ENCODE peak calls at places on chromosomes 12 and 14, in six cellular contexts. One of them, this sample, is unnamed.

GRCh38 chr14:103347091-103347815 is 13.2 kb downstream of the EIF5 start:
- DNase-seq in H1: no peak
- DNase-seq in nephron progenitor cell: no peak
- DNase-seq in epithelial cell of esophagus: no peak
- DNase-seq in heart left ventricle: no peak
- DNase-seq in lung: no peak
- DNase-seq in this sample: no peak

GRCh38 chr14:77498120-77498979 is at the start of gene ISM2:
- DNase-seq in epithelial cell of esophagus: peak
- DNase-seq in nephron progenitor cell: peak
- DNase-seq in lung: no peak
- DNase-seq in H1: no peak
- DNase-seq in heart left ventricle: peak
- DNase-seq in this sample: no peak

GRCh38 chr12:26658991-26659390 is 174.0 kb downstream of the ITPR2 start:
- DNase-seq in nephron progenitor cell: no peak
- DNase-seq in epithelial cell of esophagus: no peak
- DNase-seq in H1: no peak
- DNase-seq in heart left ventricle: no peak
- DNase-seq in lung: no peak
- DNase-seq in this sample: no peak

GRCh38 chr12:9646794-9647622 is 22.5 kb upstream of the CLEC2D start:
- DNase-seq in epithelial cell of esophagus: peak
- DNase-seq in nephron progenitor cell: peak
- DNase-seq in H1: no peak
- DNase-seq in heart left ventricle: no peak
- DNase-seq in lung: no peak
- DNase-seq in this sample: peak

GRCh38 chr12:119730381-119730780 is 62.4 kb downstream of the PRKAB1 start:
- DNase-seq in epithelial cell of esophagus: no peak
- DNase-seq in lung: no peak
- DNase-seq in nephron progenitor cell: no peak
- DNase-seq in heart left ventricle: no peak
- DNase-seq in H1: no peak
- DNase-seq in this sample: no peak

GRCh38 chr14:103002578-103003350 is 54.6 kb downstream of the CDC42BPB start:
- DNase-seq in epithelial cell of esophagus: no peak
- DNase-seq in H1: no peak
- DNase-seq in nephron progenitor cell: no peak
- DNase-seq in heart left ventricle: peak
- DNase-seq in lung: no peak
- DNase-seq in this sample: no peak

GRCh38 chr14:63457498-63457897 is 85.7 kb downstream of the PPP2R5E start:
- DNase-seq in lung: no peak
- DNase-seq in H1: no peak
- DNase-seq in epithelial cell of esophagus: no peak
- DNase-seq in nephron progenitor cell: peak
- DNase-seq in heart left ventricle: no peak
- DNase-seq in this sample: no peak

GRCh38 chr14:61568572-61569011 is 126.7 kb upstream of the HIF1A start:
- DNase-seq in epithelial cell of esophagus: peak
- DNase-seq in nephron progenitor cell: peak
- DNase-seq in lung: no peak
- DNase-seq in H1: no peak
- DNase-seq in heart left ventricle: peak
- DNase-seq in this sample: no peak

GRCh38 chr14:103311171-103311997 is 22.7 kb upstream of the EIF5 start:
- DNase-seq in epithelial cell of esophagus: no peak
- DNase-seq in nephron progenitor cell: no peak
- DNase-seq in H1: no peak
- DNase-seq in lung: no peak
- DNase-seq in heart left ventricle: no peak
- DNase-seq in this sample: no peak

GRCh38 chr14:100832311-100832960 is 6.5 kb downstream of the MEG3 start:
- DNase-seq in epithelial cell of esophagus: no peak
- DNase-seq in H1: no peak
- DNase-seq in nephron progenitor cell: no peak
- DNase-seq in lung: no peak
- DNase-seq in heart left ventricle: peak
- DNase-seq in this sample: no peak

GRCh38 chr14:106845286-106846087 is 1319.1 kb downstream of the TMEM121 start:
- DNase-seq in nephron progenitor cell: no peak
- DNase-seq in H1: no peak
- DNase-seq in lung: peak
- DNase-seq in epithelial cell of esophagus: no peak
- DNase-seq in heart left ventricle: no peak
- DNase-seq in this sample: peak

GRCh38 chr12:104213952-104214351 is 1.6 kb upstream of the TXNRD1 start:
- DNase-seq in epithelial cell of esophagus: no peak
- DNase-seq in H1: no peak
- DNase-seq in nephron progenitor cell: no peak
- DNase-seq in lung: no peak
- DNase-seq in heart left ventricle: no peak
- DNase-seq in this sample: no peak

GRCh38 chr14:100219126-100219785 is 19.7 kb upstream of the YY1 start:
- DNase-seq in lung: no peak
- DNase-seq in nephron progenitor cell: no peak
- DNase-seq in H1: no peak
- DNase-seq in epithelial cell of esophagus: no peak
- DNase-seq in heart left ventricle: no peak
- DNase-seq in this sample: no peak

GRCh38 chr14:99267871-99268775 is 3.9 kb downstream of the BCL11B start:
- DNase-seq in nephron progenitor cell: no peak
- DNase-seq in epithelial cell of esophagus: no peak
- DNase-seq in H1: no peak
- DNase-seq in lung: no peak
- DNase-seq in heart left ventricle: no peak
- DNase-seq in this sample: no peak

GRCh38 chr12:124294686-124295315 is at the start of gene RFLNA:
- DNase-seq in H1: no peak
- DNase-seq in epithelial cell of esophagus: peak
- DNase-seq in heart left ventricle: peak
- DNase-seq in nephron progenitor cell: peak
- DNase-seq in lung: no peak
- DNase-seq in this sample: no peak

GRCh38 chr14:31387091-31387490 is 33.3 kb downstream of the HEATR5A start:
- DNase-seq in epithelial cell of esophagus: no peak
- DNase-seq in lung: no peak
- DNase-seq in nephron progenitor cell: no peak
- DNase-seq in heart left ventricle: no peak
- DNase-seq in H1: no peak
- DNase-seq in this sample: no peak

GRCh38 chr14:89134640-89135039 is 282.4 kb downstream of the FOXN3 start:
- DNase-seq in H1: no peak
- DNase-seq in lung: no peak
- DNase-seq in heart left ventricle: no peak
- DNase-seq in epithelial cell of esophagus: no peak
- DNase-seq in nephron progenitor cell: no peak
- DNase-seq in this sample: peak

GRCh38 chr12:50619610-50619958 is 114.8 kb downstream of the DIP2B start:
- DNase-seq in nephron progenitor cell: no peak
- DNase-seq in lung: no peak
- DNase-seq in epithelial cell of esophagus: no peak
- DNase-seq in H1: no peak
- DNase-seq in heart left ventricle: no peak
- DNase-seq in this sample: no peak

GRCh38 chr12:81005635-81006034 is 67.9 kb upstream of the LIN7A start:
- DNase-seq in epithelial cell of esophagus: no peak
- DNase-seq in lung: no peak
- DNase-seq in H1: no peak
- DNase-seq in nephron progenitor cell: no peak
- DNase-seq in heart left ventricle: no peak
- DNase-seq in this sample: no peak

GRCh38 chr14:23494223-23494622 is 24.7 kb downstream of the NGDN start:
- DNase-seq in lung: no peak
- DNase-seq in epithelial cell of esophagus: no peak
- DNase-seq in nephron progenitor cell: no peak
- DNase-seq in heart left ventricle: no peak
- DNase-seq in H1: no peak
- DNase-seq in this sample: no peak

GRCh38 chr14:55974046-55974582 is 144.1 kb upstream of the PELI2 start:
- DNase-seq in epithelial cell of esophagus: no peak
- DNase-seq in H1: no peak
- DNase-seq in heart left ventricle: no peak
- DNase-seq in lung: no peak
- DNase-seq in nephron progenitor cell: no peak
- DNase-seq in this sample: no peak

GRCh38 chr12:5470221-5470620 is 38.3 kb downstream of the NTF3 start:
- DNase-seq in lung: no peak
- DNase-seq in epithelial cell of esophagus: no peak
- DNase-seq in heart left ventricle: no peak
- DNase-seq in nephron progenitor cell: no peak
- DNase-seq in H1: no peak
- DNase-seq in this sample: no peak

GRCh38 chr14:20195911-20196310 is 5.2 kb downstream of the OR11G2 start:
- DNase-seq in lung: no peak
- DNase-seq in H1: no peak
- DNase-seq in nephron progenitor cell: no peak
- DNase-seq in epithelial cell of esophagus: no peak
- DNase-seq in heart left ventricle: no peak
- DNase-seq in this sample: no peak

GRCh38 chr14:22113401-22113800 is 439.8 kb upstream of the OR4E1 start:
- DNase-seq in lung: no peak
- DNase-seq in heart left ventricle: no peak
- DNase-seq in nephron progenitor cell: no peak
- DNase-seq in epithelial cell of esophagus: no peak
- DNase-seq in H1: no peak
- DNase-seq in this sample: no peak

GRCh38 chr14:22106700-22107697 is 433.4 kb upstream of the OR4E1 start:
- DNase-seq in H1: no peak
- DNase-seq in epithelial cell of esophagus: peak
- DNase-seq in lung: no peak
- DNase-seq in heart left ventricle: no peak
- DNase-seq in nephron progenitor cell: no peak
- DNase-seq in this sample: peak

GRCh38 chr14:22107734-22108133 is 434.1 kb upstream of the OR4E1 start:
- DNase-seq in lung: no peak
- DNase-seq in nephron progenitor cell: no peak
- DNase-seq in heart left ventricle: no peak
- DNase-seq in H1: no peak
- DNase-seq in epithelial cell of esophagus: no peak
- DNase-seq in this sample: no peak

DNA sequence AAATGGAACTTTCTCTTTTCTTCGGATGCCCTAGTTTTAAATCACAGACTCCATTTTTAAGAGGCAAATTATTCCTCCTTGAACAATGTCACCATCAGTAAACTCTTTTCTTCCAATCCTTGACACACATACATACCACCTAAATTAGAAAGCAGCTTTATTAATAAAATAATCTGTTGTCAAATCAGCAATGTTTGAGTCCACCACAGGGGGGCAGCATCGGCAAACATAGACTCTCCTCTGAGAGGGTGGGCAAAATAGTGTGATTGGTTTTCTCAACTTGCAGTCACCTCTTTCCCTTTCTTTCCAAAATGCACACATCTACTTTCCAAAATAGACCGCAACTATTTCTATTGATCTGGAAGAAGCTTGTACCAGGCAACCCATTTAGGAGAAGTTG is 438.4 kb upstream of the OR4E1 start:
- DNase-seq in lung: no peak
- DNase-seq in H1: no peak
- DNase-seq in epithelial cell of esophagus: peak
- DNase-seq in heart left ventricle: no peak
- DNase-seq in nephron progenitor cell: peak
- DNase-seq in this sample: peak
- TF ChIP-seq CTCF in lung: no peak
- TF ChIP-seq CTCF in H1: peak
- TF ChIP-seq CTCF in epithelial cell of esophagus: peak
- TF ChIP-seq CTCF in heart left ventricle: peak
- TF ChIP-seq CTCF in nephron progenitor cell: peak
- TF ChIP-seq CTCF in this sample: peak

DNA sequence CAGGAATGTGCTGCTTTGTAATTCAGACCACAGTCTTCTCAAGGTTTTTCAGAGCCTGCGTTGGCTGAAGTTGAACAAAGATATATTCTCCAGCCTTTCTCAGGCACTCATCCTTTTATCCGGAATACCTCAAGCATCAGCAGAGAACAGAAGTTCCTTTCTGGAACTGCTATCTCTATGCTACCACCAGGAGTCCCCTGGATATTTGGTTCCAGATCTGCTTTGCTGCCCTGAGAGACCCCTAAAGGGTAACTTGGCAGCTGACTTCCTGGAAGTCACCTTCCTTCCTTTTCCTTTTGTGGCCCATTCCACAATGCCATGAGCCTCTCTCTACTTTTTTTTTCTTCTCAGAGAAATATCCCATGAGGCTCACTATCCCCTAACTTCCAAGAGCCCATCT is 188.2 kb downstream of the PLCZ1 start:
- DNase-seq in H1: no peak
- DNase-seq in epithelial cell of esophagus: no peak
- DNase-seq in nephron progenitor cell: no peak
- DNase-seq in heart left ventricle: no peak
- DNase-seq in lung: no peak
- DNase-seq in this sample: no peak
- TF ChIP-seq CTCF in H1: peak
- TF ChIP-seq CTCF in epithelial cell of esophagus: no peak
- TF ChIP-seq CTCF in nephron progenitor cell: peak
- TF ChIP-seq CTCF in heart left ventricle: no peak
- TF ChIP-seq CTCF in lung: no peak
- TF ChIP-seq CTCF in this sample: no peak

GRCh38 chr12:114403044-114403689 is 2.8 kb downstream of the TBX5 start:
- DNase-seq in epithelial cell of esophagus: no peak
- DNase-seq in lung: no peak
- DNase-seq in H1: peak
- DNase-seq in heart left ventricle: peak
- DNase-seq in nephron progenitor cell: peak
- DNase-seq in this sample: no peak
- TF ChIP-seq CTCF in epithelial cell of esophagus: no peak
- TF ChIP-seq CTCF in lung: no peak
- TF ChIP-seq CTCF in H1: peak
- TF ChIP-seq CTCF in heart left ventricle: peak
- TF ChIP-seq CTCF in nephron progenitor cell: peak
- TF ChIP-seq CTCF in this sample: no peak

GRCh38 chr12:32253154-32253795 is 146.1 kb upstream of the FGD4 start:
- DNase-seq in lung: no peak
- DNase-seq in heart left ventricle: no peak
- DNase-seq in nephron progenitor cell: no peak
- DNase-seq in epithelial cell of esophagus: no peak
- DNase-seq in H1: no peak
- DNase-seq in this sample: no peak
- TF ChIP-seq CTCF in lung: no peak
- TF ChIP-seq CTCF in heart left ventricle: no peak
- TF ChIP-seq CTCF in nephron progenitor cell: no peak
- TF ChIP-seq CTCF in epithelial cell of esophagus: no peak
- TF ChIP-seq CTCF in H1: no peak
- TF ChIP-seq CTCF in this sample: no peak

DNA sequence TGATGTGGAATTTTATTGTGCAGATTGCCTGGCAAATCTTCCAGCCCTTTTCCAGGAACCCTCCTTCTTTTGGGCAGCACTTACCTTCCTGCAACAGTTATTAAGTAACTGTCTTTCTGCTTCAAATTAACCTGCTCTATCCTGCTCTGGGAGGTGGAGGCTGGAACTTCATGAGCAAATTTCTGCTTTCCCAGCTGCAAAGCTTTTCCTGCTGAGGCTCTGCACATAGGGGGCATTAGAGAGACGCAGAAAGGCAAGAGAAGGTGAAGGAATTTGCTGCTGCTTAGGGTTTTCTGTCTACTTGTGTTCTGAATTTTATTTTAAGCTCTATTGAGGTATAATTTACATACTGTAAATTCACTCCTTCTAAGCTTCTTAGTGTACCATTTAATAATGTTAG is 259.2 kb downstream of the PCNX1 start:
- DNase-seq in nephron progenitor cell: no peak
- DNase-seq in lung: no peak
- DNase-seq in H1: no peak
- DNase-seq in heart left ventricle: no peak
- DNase-seq in epithelial cell of esophagus: peak
- DNase-seq in this sample: peak
- TF ChIP-seq CTCF in nephron progenitor cell: peak
- TF ChIP-seq CTCF in lung: no peak
- TF ChIP-seq CTCF in H1: no peak
- TF ChIP-seq CTCF in heart left ventricle: peak
- TF ChIP-seq CTCF in epithelial cell of esophagus: peak
- TF ChIP-seq CTCF in this sample: peak

This sample was measured in bronchial epithelial cell.